ENCODE peak calls at places on chromosomes 7 and 10, in four cellular contexts. H is kidney, U is Peyer's patch, C is neuronal stem cell. L is an unnamed sample.

GRCh38 chr10:95391570-95392249 is 100.9 kb upstream of the PDLIM1 start:
- DNase-seq in H (peak; percentile 67), U (no peak), C (peak; percentile 21), L (no peak)

GRCh38 chr10:114869500-114869899 is 47.9 kb downstream of the FHIP2A start:
- DNase-seq in H (no peak), U (no peak), C (no peak), L (no peak)

GRCh38 chr10:77070892-77071595 is 566.6 kb downstream of the KCNMA1 start:
- DNase-seq in H (no peak), U (no peak), C (no peak), L (no peak)

GRCh38 chr10:44462338-44462914 is 77.5 kb upstream of the CXCL12 start:
- DNase-seq in H (no peak), U (no peak), C (no peak), L (no peak)

GRCh38 chr10:48845512-48845911 is 94.1 kb downstream of the LRRC18 start:
- DNase-seq in H (no peak), U (no peak), C (no peak), L (no peak)

GRCh38 chr7:157807510-157807909 is 470.7 kb downstream of the DNAJB6 start:
- DNase-seq in H (peak; percentile 39), U (no peak), C (no peak), L (peak; percentile 29)

GRCh38 chr7:157250605-157251228 is 86.1 kb upstream of the DNAJB6 start:
- DNase-seq in H (no peak), U (peak; percentile 22), C (peak; percentile 51), L (no peak)

GRCh38 chr10:93745411-93746065 is 12.2 kb upstream of the LGI1 start:
- DNase-seq in H (no peak), U (no peak), C (peak; percentile 67), L (no peak)

GRCh38 chr10:29455095-29455494 is 166.2 kb downstream of the LYZL1 start:
- DNase-seq in H (no peak), U (no peak), C (no peak), L (no peak)

GRCh38 chr7:120089968-120090367 is 183.0 kb upstream of the KCND2 start:
- DNase-seq in H (no peak), U (no peak), C (no peak), L (no peak)

GRCh38 chr10:49622426-49623425 is 8.9 kb downstream of the CHAT start:
- DNase-seq in H (no peak), U (no peak), C (no peak), L (no peak)

GRCh38 chr7:105792488-105793370 is 83.7 kb downstream of the ATXN7L1 start:
- DNase-seq in H (no peak), U (no peak), C (no peak), L (no peak)

GRCh38 chr10:31745612-31746376 is 182.8 kb downstream of the ARHGAP12 start:
- DNase-seq in H (no peak), U (no peak), C (no peak), L (no peak)

GRCh38 chr7:123131556-123132345 is 68.0 kb downstream of the SLC13A1 start:
- DNase-seq in H (no peak), U (no peak), C (no peak), L (no peak)

GRCh38 chr7:141558544-141559183 is 7.5 kb downstream of the AGK start:
- DNase-seq in H (no peak), U (no peak), C (no peak), L (no peak)

GRCh38 chr10:131654471-131655087 is 246.2 kb upstream of the PPP2R2D start:
- DNase-seq in H (peak; percentile 84), U (no peak), C (no peak), L (no peak)

GRCh38 chr7:98202367-98203195 is 8.7 kb upstream of the BHLHA15 start:
- DNase-seq in H (no peak), U (peak; percentile 88), C (no peak), L (no peak)

GRCh38 chr10:17544465-17544864 is 72.7 kb downstream of the HACD1 start:
- DNase-seq in H (no peak), U (no peak), C (no peak), L (no peak)

GRCh38 chr10:94133239-94133638 is 139.5 kb downstream of the PLCE1 start:
- DNase-seq in H (no peak), U (no peak), C (no peak), L (no peak)

GRCh38 chr10:31418481-31418880 is 99.5 kb downstream of the ZEB1 start:
- DNase-seq in H (no peak), U (no peak), C (no peak), L (no peak)

GRCh38 chr10:73910764-73911552 is at the start of gene PLAU:
- DNase-seq in H (peak; percentile 88), U (peak; percentile 48), C (peak; percentile 58), L (peak; percentile 73)

GRCh38 chr7:127673902-127674301 is 21.9 kb downstream of the SND1 start:
- DNase-seq in H (no peak), U (no peak), C (no peak), L (no peak)

GRCh38 chr7:20217193-20217948 is at the start of gene MACC1:
- DNase-seq in H (peak; percentile 81), U (peak; percentile 81), C (peak; percentile 23), L (peak; percentile 71)

GRCh38 chr10:69718951-69719350 is 82.8 kb upstream of the COL13A1 start:
- DNase-seq in H (no peak), U (no peak), C (no peak), L (no peak)

GRCh38 chr10:97771055-97771811 is 566 bp downstream of the SFRP5 start:
- DNase-seq in H (no peak), U (no peak), C (no peak), L (peak; percentile 43)
- H3K4me3 ChIP-seq in H (no peak overlapping the region), U (no peak overlapping the region), C (peak overlapping the region; percentile 30), L (no peak overlapping the region)

DNA sequence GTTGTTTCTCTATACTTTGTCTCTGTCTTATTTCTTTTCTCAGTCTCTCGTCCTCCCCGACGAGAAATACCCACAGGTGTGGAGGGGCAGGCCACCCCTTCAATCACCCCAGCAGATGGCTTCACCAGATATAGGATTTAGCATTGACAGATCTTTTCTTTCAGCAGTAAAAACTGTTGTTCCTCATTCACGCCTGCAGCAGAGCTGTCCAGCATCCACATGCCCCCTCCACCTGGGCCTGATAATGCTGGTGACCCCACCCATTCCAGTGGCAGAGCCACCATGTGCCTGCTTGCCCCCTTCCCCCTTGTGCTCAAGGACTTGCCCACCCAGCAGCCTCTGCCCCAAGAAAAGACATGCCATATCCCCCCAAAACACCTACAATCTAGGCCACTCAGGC is 15.5 kb downstream of the FRG2B start:
- DNase-seq in H (no peak), U (no peak), C (no peak), L (no peak)
- H3K9me3 ChIP-seq in H (no peaks in the 10 kb centered on the region), U (no peaks in the 10 kb centered on the region), C (no peaks in the 10 kb centered on the region), L (peaks cover 11% of the 10 kb centered on the region)

GRCh38 chr7:16465469-16466086 is at the start of gene SOSTDC1:
- DNase-seq in H (no peak), U (no peak), C (peak; percentile 31), L (peak; percentile 45)
- H3K4me3 ChIP-seq in H (peak within 1 kb of the TSS; percentile 67), U (no peak within 1 kb of the TSS), C (peak within 1 kb of the TSS; percentile 53), L (no peak within 1 kb of the TSS)

GRCh38 chr10:34384363-34384762 is 430.7 kb downstream of the PARD3 start:
- DNase-seq in H (no peak), U (no peak), C (no peak), L (no peak)

GRCh38 chr10:34377833-34378232 is 437.3 kb downstream of the PARD3 start:
- DNase-seq in H (no peak), U (no peak), C (no peak), L (no peak)

GRCh38 chr10:34378297-34378696 is 436.8 kb downstream of the PARD3 start:
- DNase-seq in H (no peak), U (no peak), C (no peak), L (no peak)

DNA sequence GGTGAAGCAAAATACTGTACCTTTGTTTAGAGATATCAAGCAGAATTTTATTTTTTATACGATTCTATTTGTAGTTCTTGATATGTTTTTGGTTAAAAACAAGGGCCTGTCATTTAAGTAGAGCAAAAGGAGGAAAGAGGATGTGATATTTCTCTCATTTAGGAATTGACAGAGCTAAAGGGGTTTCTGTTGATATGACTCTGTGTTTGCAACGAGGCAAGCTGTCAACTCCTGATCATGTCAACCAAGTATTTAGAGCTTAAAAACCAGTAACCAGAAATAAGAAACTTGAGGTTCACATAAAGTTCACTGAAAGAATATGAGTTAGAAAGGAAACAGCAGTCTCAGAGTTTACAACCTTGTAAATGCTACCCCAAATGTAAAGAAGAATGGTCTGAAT is 434.3 kb downstream of the PARD3 start:
- DNase-seq in H (no peak), U (no peak), C (no peak), L (no peak)
- H3K9me3 ChIP-seq in H (no peaks in the 10 kb centered on the region), U (no peaks in the 10 kb centered on the region), C (no peaks in the 10 kb centered on the region), L (no peaks in the 10 kb centered on the region)

GRCh38 chr10:124508907-124509454 is 47.4 kb downstream of the LHPP start:
- DNase-seq in H (no peak), U (no peak), C (no peak), L (no peak)

GRCh38 chr10:124511205-124512039 is 49.8 kb downstream of the LHPP start:
- DNase-seq in H (no peak), U (no peak), C (no peak), L (peak; percentile 16)

GRCh38 chr10:124512040-124512428 is 50.4 kb downstream of the LHPP start:
- DNase-seq in H (peak; percentile 32), U (no peak), C (no peak), L (no peak)

GRCh38 chr10:124509836-124510535 is 48.4 kb downstream of the LHPP start:
- DNase-seq in H (no peak), U (no peak), C (no peak), L (no peak)

DNA sequence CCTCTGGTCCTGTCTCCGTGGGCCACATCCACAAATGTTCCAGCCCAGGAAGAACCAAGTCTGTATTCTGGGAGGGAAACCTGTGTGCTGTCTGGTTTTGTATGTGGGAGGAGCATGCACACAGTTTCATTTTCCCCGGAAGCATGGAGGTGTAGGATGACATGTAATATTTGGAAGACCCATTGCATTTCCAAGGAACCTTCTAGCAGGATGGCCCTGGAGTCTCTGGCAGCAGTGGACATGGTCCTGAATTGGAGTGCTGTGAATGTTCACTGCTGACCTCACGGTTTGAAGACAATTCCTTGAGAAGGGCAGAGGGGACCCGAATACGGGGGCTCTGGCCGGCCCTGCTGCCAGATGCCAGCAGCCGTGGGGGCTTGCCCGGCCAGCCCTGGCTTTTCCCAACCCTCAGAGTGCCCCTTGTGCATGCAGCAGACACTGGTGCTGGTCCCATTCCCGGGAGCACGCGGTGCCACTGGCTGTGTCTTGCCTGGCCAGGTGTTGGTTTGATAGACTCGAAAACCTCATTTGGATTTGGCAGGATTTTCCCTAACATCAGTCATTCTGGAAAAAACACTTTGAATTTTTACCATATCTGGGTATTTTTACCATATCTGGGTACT is 49.0 kb downstream of the LHPP start:
- DNase-seq in H (no peak), U (no peak), C (no peak), L (peak; percentile 22)
- H3K4me3 ChIP-seq in H (no peak overlapping the region), U (no peak overlapping the region), C (no peak overlapping the region), L (no peak overlapping the region)

GRCh38 chr10:86111902-86112301 is 254.7 kb downstream of the GRID1 start:
- DNase-seq in H (no peak), U (no peak), C (no peak), L (no peak)
- H3K9me3 ChIP-seq in H (no peaks in the 10 kb centered on the region), U (no peaks in the 10 kb centered on the region), C (no peaks in the 10 kb centered on the region), L (no peaks in the 10 kb centered on the region)

GRCh38 chr7:70829221-70830059 is 302.5 kb upstream of the GALNT17 start:
- DNase-seq in H (peak; percentile 79), U (peak; percentile 30), C (peak; percentile 79), L (peak; percentile 65)
- H3K4me3 ChIP-seq in H (no peak overlapping the region), U (no peak overlapping the region), C (peak overlapping the region; percentile 35), L (no peak overlapping the region)

L was measured in mucosa of descending colon.